ENCODE peak calls at places on chromosomes 2 and 18, in five cellular contexts. One of them, this sample, is unnamed.

GRCh38 chr2:158213743-158214142 is 112.1 kb downstream of the UPP2 start:
- DNase-seq in stimulated activated CD8-positive, alpha-beta memory T cell treated with anti-CD3 and anti-CD28 coated beads, Interleukin-12 subunit alpha, Interleukin-12 subunit beta, amount 100 ng/mL, for 4 hours: no peak
- DNase-seq in fibroblast of the aortic adventitia: no peak
- DNase-seq in uterus: no peak
- DNase-seq in PC-9: no peak
- DNase-seq in this sample: no peak

GRCh38 chr2:46686811-46687210 is 207.4 kb downstream of the TMEM247 start:
- DNase-seq in fibroblast of the aortic adventitia: no peak
- DNase-seq in uterus: no peak
- DNase-seq in PC-9: no peak
- DNase-seq in stimulated activated CD8-positive, alpha-beta memory T cell treated with anti-CD3 and anti-CD28 coated beads, Interleukin-12 subunit alpha, Interleukin-12 subunit beta, amount 100 ng/mL, for 4 hours: no peak
- DNase-seq in this sample: no peak

GRCh38 chr18:58143391-58143790 is 99.4 kb downstream of the NEDD4L start:
- DNase-seq in fibroblast of the aortic adventitia: peak
- DNase-seq in uterus: no peak
- DNase-seq in stimulated activated CD8-positive, alpha-beta memory T cell treated with anti-CD3 and anti-CD28 coated beads, Interleukin-12 subunit alpha, Interleukin-12 subunit beta, amount 100 ng/mL, for 4 hours: no peak
- DNase-seq in PC-9: no peak
- DNase-seq in this sample: no peak

GRCh38 chr18:58828399-58829121 is 36.1 kb upstream of the ZNF532 start:
- DNase-seq in fibroblast of the aortic adventitia: no peak
- DNase-seq in stimulated activated CD8-positive, alpha-beta memory T cell treated with anti-CD3 and anti-CD28 coated beads, Interleukin-12 subunit alpha, Interleukin-12 subunit beta, amount 100 ng/mL, for 4 hours: no peak
- DNase-seq in PC-9: no peak
- DNase-seq in uterus: peak
- DNase-seq in this sample: no peak

GRCh38 chr2:181649436-181649979 is 7.4 kb downstream of the CERKL start:
- DNase-seq in fibroblast of the aortic adventitia: no peak
- DNase-seq in PC-9: no peak
- DNase-seq in stimulated activated CD8-positive, alpha-beta memory T cell treated with anti-CD3 and anti-CD28 coated beads, Interleukin-12 subunit alpha, Interleukin-12 subunit beta, amount 100 ng/mL, for 4 hours: no peak
- DNase-seq in uterus: no peak
- DNase-seq in this sample: no peak

GRCh38 chr2:164890533-164890932 is 48.9 kb upstream of the COBLL1 start:
- DNase-seq in uterus: no peak
- DNase-seq in stimulated activated CD8-positive, alpha-beta memory T cell treated with anti-CD3 and anti-CD28 coated beads, Interleukin-12 subunit alpha, Interleukin-12 subunit beta, amount 100 ng/mL, for 4 hours: no peak
- DNase-seq in fibroblast of the aortic adventitia: no peak
- DNase-seq in PC-9: no peak
- DNase-seq in this sample: no peak

GRCh38 chr2:39059366-39059952 is 61.4 kb downstream of the SOS1 start:
- DNase-seq in fibroblast of the aortic adventitia: peak
- DNase-seq in stimulated activated CD8-positive, alpha-beta memory T cell treated with anti-CD3 and anti-CD28 coated beads, Interleukin-12 subunit alpha, Interleukin-12 subunit beta, amount 100 ng/mL, for 4 hours: no peak
- DNase-seq in PC-9: no peak
- DNase-seq in uterus: no peak
- DNase-seq in this sample: peak

GRCh38 chr2:143347303-143347702 is 218.1 kb downstream of the ARHGAP15 start:
- DNase-seq in PC-9: no peak
- DNase-seq in fibroblast of the aortic adventitia: no peak
- DNase-seq in stimulated activated CD8-positive, alpha-beta memory T cell treated with anti-CD3 and anti-CD28 coated beads, Interleukin-12 subunit alpha, Interleukin-12 subunit beta, amount 100 ng/mL, for 4 hours: no peak
- DNase-seq in uterus: no peak
- DNase-seq in this sample: no peak

GRCh38 chr2:190182071-190182524 is 119.6 kb upstream of the MSTN start:
- DNase-seq in stimulated activated CD8-positive, alpha-beta memory T cell treated with anti-CD3 and anti-CD28 coated beads, Interleukin-12 subunit alpha, Interleukin-12 subunit beta, amount 100 ng/mL, for 4 hours: no peak
- DNase-seq in PC-9: no peak
- DNase-seq in uterus: no peak
- DNase-seq in fibroblast of the aortic adventitia: no peak
- DNase-seq in this sample: no peak